ENCODE peak calls at places on chromosome 14, in six cellular contexts. One of them, this sample, is unnamed.

GRCh38 chr14:37889087-37889486 is 293.7 kb downstream of the TTC6 start:
- DNase-seq in retinal pigment epithelial cell: no peak
- DNase-seq in pancreas: no peak
- DNase-seq in fibroblast of the aortic adventitia: no peak
- DNase-seq in tibial artery: no peak
- DNase-seq in cardiac muscle cell: no peak
- DNase-seq in this sample: no peak

GRCh38 chr14:64841121-64841611 is 38.5 kb downstream of the SPTB start:
- DNase-seq in retinal pigment epithelial cell: peak; percentile 27
- DNase-seq in pancreas: no peak
- DNase-seq in fibroblast of the aortic adventitia: peak; percentile 61
- DNase-seq in tibial artery: no peak
- DNase-seq in cardiac muscle cell: peak; percentile 54
- DNase-seq in this sample: peak; percentile 32

GRCh38 chr14:55157080-55157479 is 28.0 kb downstream of the LGALS3 start:
- DNase-seq in retinal pigment epithelial cell: no peak
- DNase-seq in pancreas: no peak
- DNase-seq in fibroblast of the aortic adventitia: no peak
- DNase-seq in tibial artery: no peak
- DNase-seq in cardiac muscle cell: no peak
- DNase-seq in this sample: no peak

GRCh38 chr14:73027546-73027945 is 640 bp upstream of the ZFYVE1 start:
- DNase-seq in retinal pigment epithelial cell: no peak
- DNase-seq in pancreas: no peak
- DNase-seq in fibroblast of the aortic adventitia: no peak
- DNase-seq in tibial artery: no peak
- DNase-seq in cardiac muscle cell: no peak
- DNase-seq in this sample: no peak

GRCh38 chr14:56268039-56268438 is 149.8 kb downstream of the PELI2 start:
- DNase-seq in retinal pigment epithelial cell: no peak
- DNase-seq in pancreas: no peak
- DNase-seq in fibroblast of the aortic adventitia: no peak
- DNase-seq in tibial artery: no peak
- DNase-seq in cardiac muscle cell: no peak
- DNase-seq in this sample: no peak

GRCh38 chr14:54556535-54556934 is 10.4 kb upstream of the SAMD4A start:
- DNase-seq in retinal pigment epithelial cell: no peak
- DNase-seq in pancreas: no peak
- DNase-seq in fibroblast of the aortic adventitia: no peak
- DNase-seq in tibial artery: no peak
- DNase-seq in cardiac muscle cell: peak; percentile 26
- DNase-seq in this sample: no peak

GRCh38 chr14:55477680-55478079 is 37.3 kb upstream of the TBPL2 start:
- DNase-seq in retinal pigment epithelial cell: peak; percentile 40
- DNase-seq in pancreas: peak; percentile 75
- DNase-seq in fibroblast of the aortic adventitia: no peak
- DNase-seq in tibial artery: no peak
- DNase-seq in cardiac muscle cell: no peak
- DNase-seq in this sample: no peak

GRCh38 chr14:89425931-89426330 is 8.9 kb upstream of the FOXN3 start:
- DNase-seq in retinal pigment epithelial cell: peak; percentile 75
- DNase-seq in pancreas: no peak
- DNase-seq in fibroblast of the aortic adventitia: peak; percentile 98
- DNase-seq in tibial artery: peak; percentile 74
- DNase-seq in cardiac muscle cell: peak; percentile 98
- DNase-seq in this sample: peak; percentile 67

GRCh38 chr14:91252901-91253794 is 8.6 kb upstream of the GPR68 start:
- DNase-seq in retinal pigment epithelial cell: no peak
- DNase-seq in pancreas: no peak
- DNase-seq in fibroblast of the aortic adventitia: no peak
- DNase-seq in tibial artery: no peak
- DNase-seq in cardiac muscle cell: no peak
- DNase-seq in this sample: no peak

GRCh38 chr14:30291216-30291615 is 267.7 kb upstream of the G2E3 start:
- DNase-seq in retinal pigment epithelial cell: peak; percentile 59
- DNase-seq in pancreas: no peak
- DNase-seq in fibroblast of the aortic adventitia: peak; percentile 83
- DNase-seq in tibial artery: no peak
- DNase-seq in cardiac muscle cell: peak; percentile 67
- DNase-seq in this sample: peak; percentile 53

DNA sequence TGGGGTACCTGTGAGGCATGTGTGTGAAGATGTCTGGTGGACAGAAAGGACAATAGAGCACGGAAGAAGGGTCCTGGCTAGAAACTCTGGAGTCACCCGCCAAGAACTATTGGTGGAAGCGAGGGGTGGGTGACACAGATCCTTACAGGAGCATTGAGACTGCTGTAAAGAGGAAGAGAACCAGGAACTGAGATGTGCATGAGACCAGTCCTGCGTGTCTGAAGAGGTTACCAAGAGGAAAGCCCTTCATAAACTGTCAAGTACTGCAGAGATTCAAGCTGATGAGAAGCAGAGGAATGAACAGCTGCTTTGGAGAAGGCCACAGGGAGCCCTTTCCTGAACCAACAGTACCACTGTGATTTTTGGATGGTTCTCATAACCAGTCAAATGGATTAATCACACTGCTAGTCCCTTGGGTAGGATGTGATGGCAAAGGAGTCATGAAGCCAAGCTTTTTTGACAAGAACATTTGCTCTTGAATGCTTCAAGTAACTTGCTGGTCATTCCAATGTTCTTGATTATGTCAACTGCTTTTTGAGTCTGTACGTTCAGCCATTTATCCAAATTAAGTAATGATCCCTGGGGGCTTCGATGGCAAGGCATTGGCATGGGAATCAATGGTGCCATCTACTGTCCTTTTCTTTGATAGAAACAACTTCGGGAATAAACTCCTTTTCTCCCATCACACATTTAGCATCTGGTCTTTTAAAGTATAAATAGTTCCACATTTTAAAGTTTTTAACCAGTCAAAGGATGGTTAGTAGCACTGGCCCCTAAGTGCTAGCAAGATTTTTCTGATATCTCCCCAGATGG is 42.9 kb downstream of the GPR135 start:
- DNase-seq in retinal pigment epithelial cell: no peak
- DNase-seq in pancreas: no peak
- DNase-seq in fibroblast of the aortic adventitia: peak; percentile 76
- DNase-seq in tibial artery: no peak
- DNase-seq in cardiac muscle cell: no peak
- DNase-seq in this sample: no peak
- TF ChIP-seq CTCF in retinal pigment epithelial cell: peak; percentile 29
- TF ChIP-seq CTCF in pancreas: no peak
- TF ChIP-seq CTCF in fibroblast of the aortic adventitia: peak; percentile 16
- TF ChIP-seq CTCF in tibial artery: peak; percentile 30
- TF ChIP-seq CTCF in cardiac muscle cell: peak; percentile 14
- TF ChIP-seq CTCF in this sample: peak; percentile 30

GRCh38 chr14:70189678-70190077 is 927 bp upstream of the SLC8A3 start:
- DNase-seq in retinal pigment epithelial cell: no peak
- DNase-seq in pancreas: no peak
- DNase-seq in fibroblast of the aortic adventitia: no peak
- DNase-seq in tibial artery: no peak
- DNase-seq in cardiac muscle cell: no peak
- DNase-seq in this sample: no peak
- H3K4me3 ChIP-seq in retinal pigment epithelial cell: no peak overlapping the region
- H3K4me3 ChIP-seq in pancreas: peak overlapping the region; percentile 64
- H3K4me3 ChIP-seq in fibroblast of the aortic adventitia: no peak overlapping the region
- H3K4me3 ChIP-seq in tibial artery: peak overlapping the region; percentile 54
- H3K4me3 ChIP-seq in cardiac muscle cell: peak overlapping the region; percentile 69
- H3K4me3 ChIP-seq in this sample: no peak overlapping the region

DNA sequence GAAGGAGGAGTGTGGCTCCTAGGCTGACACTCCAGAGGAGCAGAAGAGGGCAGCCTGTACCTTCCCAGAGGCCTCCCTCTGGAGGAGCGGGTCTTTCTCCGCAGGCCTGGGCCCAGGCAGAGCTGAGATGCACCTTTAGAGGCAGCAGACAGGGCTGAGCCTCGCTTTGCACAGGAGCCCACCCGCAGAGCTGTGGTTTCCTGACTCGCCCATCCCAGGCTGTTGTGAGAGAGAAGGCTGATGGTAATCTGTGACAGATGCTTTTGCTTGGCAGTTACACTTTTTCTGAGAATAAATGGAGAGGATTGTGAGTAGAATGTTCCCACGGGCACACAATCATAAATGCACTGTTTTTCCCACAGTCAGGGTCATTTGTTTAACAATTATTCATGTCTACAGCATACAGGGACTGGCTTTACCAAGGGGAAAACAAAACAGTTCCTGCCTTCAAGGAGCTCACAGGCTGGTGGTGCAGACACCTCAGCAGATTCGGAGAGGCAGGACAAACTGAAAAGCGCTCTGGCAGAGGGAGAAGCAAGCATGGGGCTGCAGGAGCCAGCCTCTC is 13.9 kb downstream of the EVL start:
- DNase-seq in retinal pigment epithelial cell: peak; percentile 34
- DNase-seq in pancreas: no peak
- DNase-seq in fibroblast of the aortic adventitia: peak; percentile 57
- DNase-seq in tibial artery: no peak
- DNase-seq in cardiac muscle cell: peak; percentile 43
- DNase-seq in this sample: no peak
- TF ChIP-seq CTCF in retinal pigment epithelial cell: no peak
- TF ChIP-seq CTCF in pancreas: no peak
- TF ChIP-seq CTCF in fibroblast of the aortic adventitia: no peak
- TF ChIP-seq CTCF in tibial artery: no peak
- TF ChIP-seq CTCF in cardiac muscle cell: no peak
- TF ChIP-seq CTCF in this sample: no peak

DNA sequence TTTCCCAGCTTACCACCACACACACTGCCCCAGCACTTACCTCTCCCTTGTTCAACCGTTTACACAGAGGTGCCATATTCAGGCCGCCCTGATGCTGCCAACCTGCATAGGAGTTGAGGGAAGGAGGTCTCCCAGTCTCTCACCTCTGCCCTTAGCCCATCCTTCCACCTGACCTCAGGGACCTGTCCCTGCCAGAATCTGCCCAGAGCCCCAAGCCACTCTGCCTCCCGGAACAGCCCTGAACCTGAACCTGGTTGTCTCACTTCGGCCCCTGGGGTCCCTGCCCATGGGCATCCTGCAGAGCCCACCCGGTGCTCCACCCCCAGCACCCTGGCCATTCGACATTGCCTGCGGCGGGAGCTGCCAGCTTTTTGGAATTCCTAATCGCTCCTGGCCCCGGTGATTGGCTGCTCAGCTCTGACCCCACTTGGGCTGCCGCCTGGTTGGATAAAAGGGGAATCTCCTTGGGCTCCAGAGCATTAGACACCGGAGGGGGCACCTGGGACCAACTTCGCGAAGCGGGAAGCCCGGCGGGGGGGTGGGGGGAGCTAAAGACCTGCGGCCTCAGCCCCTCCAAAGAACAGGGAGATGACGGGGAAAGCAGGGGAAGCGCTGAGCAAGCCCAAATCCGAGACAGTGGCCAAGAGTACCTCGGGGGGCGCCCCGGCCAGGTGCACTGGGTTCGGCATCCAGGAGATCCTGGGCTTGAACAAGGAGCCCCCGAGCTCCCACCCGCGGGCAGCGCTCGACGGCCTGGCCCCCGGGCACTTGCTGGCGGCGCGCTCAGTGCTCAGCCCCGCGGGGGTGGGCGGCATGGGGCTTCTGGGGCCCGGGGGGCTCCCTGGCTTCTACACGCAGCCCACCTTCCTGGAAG is at the start of gene VSX2:
- DNase-seq in retinal pigment epithelial cell: no peak
- DNase-seq in pancreas: no peak
- DNase-seq in fibroblast of the aortic adventitia: no peak
- DNase-seq in tibial artery: no peak
- DNase-seq in cardiac muscle cell: no peak
- DNase-seq in this sample: no peak
- H3K4me3 ChIP-seq in retinal pigment epithelial cell: no peak within 1 kb of the TSS
- H3K4me3 ChIP-seq in pancreas: peak within 1 kb of the TSS; percentile 33
- H3K4me3 ChIP-seq in fibroblast of the aortic adventitia: no peak within 1 kb of the TSS
- H3K4me3 ChIP-seq in tibial artery: peak within 1 kb of the TSS; percentile 44
- H3K4me3 ChIP-seq in cardiac muscle cell: no peak within 1 kb of the TSS
- H3K4me3 ChIP-seq in this sample: no peak within 1 kb of the TSS

GRCh38 chr14:97603201-97603600 is 806.0 kb downstream of the VRK1 start:
- DNase-seq in retinal pigment epithelial cell: no peak
- DNase-seq in pancreas: no peak
- DNase-seq in fibroblast of the aortic adventitia: no peak
- DNase-seq in tibial artery: no peak
- DNase-seq in cardiac muscle cell: no peak
- DNase-seq in this sample: no peak
- TF ChIP-seq CTCF in retinal pigment epithelial cell: no peak
- TF ChIP-seq CTCF in pancreas: no peak
- TF ChIP-seq CTCF in fibroblast of the aortic adventitia: no peak
- TF ChIP-seq CTCF in tibial artery: no peak
- TF ChIP-seq CTCF in cardiac muscle cell: no peak
- TF ChIP-seq CTCF in this sample: no peak

GRCh38 chr14:23299986-23300686 is 2.5 kb downstream of the PPP1R3E start:
- DNase-seq in retinal pigment epithelial cell: no peak
- DNase-seq in pancreas: no peak
- DNase-seq in fibroblast of the aortic adventitia: no peak
- DNase-seq in tibial artery: no peak
- DNase-seq in cardiac muscle cell: no peak
- DNase-seq in this sample: no peak

GRCh38 chr14:23301969-23302289 is 730 bp downstream of the PPP1R3E start:
- DNase-seq in retinal pigment epithelial cell: no peak
- DNase-seq in pancreas: no peak
- DNase-seq in fibroblast of the aortic adventitia: no peak
- DNase-seq in tibial artery: no peak
- DNase-seq in cardiac muscle cell: no peak
- DNase-seq in this sample: no peak

GRCh38 chr14:23299558-23299957 is 3.1 kb downstream of the PPP1R3E start:
- DNase-seq in retinal pigment epithelial cell: no peak
- DNase-seq in pancreas: no peak
- DNase-seq in fibroblast of the aortic adventitia: peak; percentile 84
- DNase-seq in tibial artery: no peak
- DNase-seq in cardiac muscle cell: peak; percentile 67
- DNase-seq in this sample: no peak

GRCh38 chr14:23301288-23301968 is 1.2 kb downstream of the PPP1R3E start:
- DNase-seq in retinal pigment epithelial cell: peak; percentile 93
- DNase-seq in pancreas: peak; percentile 98
- DNase-seq in fibroblast of the aortic adventitia: peak; percentile 97
- DNase-seq in tibial artery: peak; percentile 99
- DNase-seq in cardiac muscle cell: peak; percentile 100
- DNase-seq in this sample: peak; percentile 73

GRCh38 chr14:23300687-23301223 is 1.9 kb downstream of the PPP1R3E start:
- DNase-seq in retinal pigment epithelial cell: no peak
- DNase-seq in pancreas: no peak
- DNase-seq in fibroblast of the aortic adventitia: no peak
- DNase-seq in tibial artery: peak; percentile 80
- DNase-seq in cardiac muscle cell: peak; percentile 41
- DNase-seq in this sample: no peak
- H3K4me3 ChIP-seq in retinal pigment epithelial cell: peak overlapping the region; percentile 74
- H3K4me3 ChIP-seq in pancreas: peak overlapping the region; percentile 82
- H3K4me3 ChIP-seq in fibroblast of the aortic adventitia: peak overlapping the region; percentile 95
- H3K4me3 ChIP-seq in tibial artery: peak overlapping the region; percentile 85
- H3K4me3 ChIP-seq in cardiac muscle cell: peak overlapping the region; percentile 54
- H3K4me3 ChIP-seq in this sample: peak overlapping the region; percentile 61

This sample was measured in epithelial cell of proximal tubule.